ENCODE peak calls at places on chromosomes 6 and 20, in five cellular contexts. R is gastrocnemius medialis, L is small intestine, K is fibroblast of lung, S is SK-N-SH. V is an unnamed sample. For H3K9me3, the result is how much of the 10 kb centered on the place peaks cover.

GRCh38 chr6:4910060-4910746 is 93.6 kb downstream of the RPP40 start:
- DNase-seq in S (no peak), K (no peak), L (no peak), R (no peak), V (peak)

GRCh38 chr20:33450867-33451266 is 7.3 kb upstream of the SNTA1 start:
- DNase-seq in K (peak), R (no peak), L (no peak), S (no peak), V (no peak)

GRCh38 chr20:51463560-51463959 is 79.0 kb downstream of the NFATC2 start:
- DNase-seq in S (no peak), L (no peak), R (no peak), K (no peak), V (no peak)

GRCh38 chr20:41468994-41469600 is 102.5 kb upstream of the EMILIN3 start:
- DNase-seq in S (no peak), K (no peak), L (no peak), R (no peak), V (no peak)

GRCh38 chr6:27237089-27237723 is 10.3 kb upstream of the PRSS16 start:
- DNase-seq in L (no peak), R (no peak), S (no peak), K (peak), V (no peak)

GRCh38 chr20:38799248-38799647 is 6.2 kb upstream of the PPP1R16B start:
- DNase-seq in L (no peak), R (no peak), K (no peak), S (no peak), V (no peak)

GRCh38 chr6:6169141-6169540 is 151.3 kb downstream of the F13A1 start:
- DNase-seq in L (no peak), R (no peak), S (no peak), K (no peak), V (no peak)

GRCh38 chr6:44304282-44305199 is 8.6 kb downstream of the AARS2 start:
- DNase-seq in R (no peak), S (peak), K (peak), L (peak), V (no peak)

GRCh38 chr6:48695872-48696271 is 584.9 kb upstream of the PTCHD4 start:
- DNase-seq in K (no peak), R (no peak), L (no peak), S (no peak), V (no peak)

GRCh38 chr20:752263-752662 is 16.0 kb downstream of the SLC52A3 start:
- DNase-seq in R (no peak), L (no peak), K (no peak), S (no peak), V (no peak)

GRCh38 chr6:125544819-125545218 is 204.6 kb upstream of the HEY2 start:
- DNase-seq in K (no peak), S (no peak), L (no peak), R (no peak), V (no peak)

GRCh38 chr6:139247618-139248017 is 44.2 kb downstream of the TXLNB start:
- DNase-seq in S (no peak), R (no peak), K (no peak), L (no peak), V (no peak)

GRCh38 chr6:83252717-83253116 is 59.6 kb downstream of the RWDD2A start:
- DNase-seq in R (no peak), L (no peak), K (peak), S (no peak), V (no peak)

GRCh38 chr6:69231983-69232382 is 564.8 kb downstream of the LMBRD1 start:
- DNase-seq in K (no peak), S (peak), R (no peak), L (no peak), V (no peak)

GRCh38 chr6:84798257-84798656 is 33.9 kb upstream of the TBX18 start:
- DNase-seq in R (no peak), K (peak), S (no peak), L (no peak), V (no peak)

GRCh38 chr20:49519777-49520359 is 37.4 kb upstream of the KCNB1 start:
- DNase-seq in K (no peak), L (no peak), R (no peak), S (no peak), V (no peak)

GRCh38 chr6:112154711-112155110 is 67.3 kb downstream of the FAM229B start:
- DNase-seq in R (no peak), S (no peak), L (no peak), K (no peak), V (no peak)

GRCh38 chr6:24215068-24215467 is 89.1 kb downstream of the NRSN1 start:
- DNase-seq in L (no peak), R (no peak), S (no peak), K (no peak), V (no peak)

GRCh38 chr20:64084209-64085152 is at the start of gene LKAAEAR1:
- DNase-seq in R (no peak), L (no peak), K (no peak), S (no peak), V (no peak)

GRCh38 chr6:161301338-161301737 is 27.5 kb upstream of the AGPAT4 start:
- DNase-seq in L (no peak), R (no peak), S (no peak), K (peak), V (no peak)

GRCh38 chr20:31565699-31566331 is 39.3 kb upstream of the ID1 start:
- DNase-seq in S (no peak), R (no peak), L (peak), K (no peak), V (no peak)

GRCh38 chr6:26366504-26366903 is 1.5 kb downstream of the BTN3A2 start:
- DNase-seq in R (no peak), S (peak), L (peak), K (peak), V (no peak)

GRCh38 chr6:125597411-125598253 is 151.8 kb upstream of the HEY2 start:
- DNase-seq in S (no peak), K (no peak), R (no peak), L (no peak), V (no peak)

GRCh38 chr6:166950443-166950821 is 5.9 kb downstream of the RNASET2 start:
- DNase-seq in S (no peak), R (no peak), K (no peak), L (peak), V (no peak)

GRCh38 chr6:163419413-163420314 is 5.1 kb downstream of the QKI start:
- DNase-seq in R (no peak), S (no peak), K (peak), L (no peak), V (no peak)

GRCh38 chr20:10240655-10241054 is 22.0 kb downstream of the SNAP25 start:
- DNase-seq in R (no peak), S (no peak), L (no peak), K (no peak), V (no peak)

GRCh38 chr6:136633355-136633754 is 83.1 kb upstream of the MAP7 start:
- DNase-seq in R (no peak), K (no peak), L (no peak), S (no peak), V (no peak)

GRCh38 chr6:34462561-34462971 is 3.3 kb upstream of the PACSIN1 start:
- DNase-seq in L (peak), K (peak), R (no peak), S (peak), V (peak)
- H3K27ac ChIP-seq in L (no peak), K (no peak), R (no peak), S (no peak), V (no peak)

GRCh38 chr6:137892271-137892708 is 25.2 kb downstream of the TNFAIP3 start:
- DNase-seq in S (no peak), L (no peak), K (peak), R (no peak), V (no peak)
- H3K9me3 ChIP-seq in S (under half), L (under half), K (under half), R (under half), V (under half)

GRCh38 chr6:16625319-16626240 is 135.7 kb downstream of the ATXN1 start:
- DNase-seq in R (no peak), S (no peak), K (no peak), L (no peak), V (no peak)

GRCh38 chr6:16624631-16625299 is 136.5 kb downstream of the ATXN1 start:
- DNase-seq in K (no peak), S (no peak), R (no peak), L (no peak), V (no peak)

GRCh38 chr6:16622193-16622592 is 139.1 kb downstream of the ATXN1 start:
- DNase-seq in S (no peak), R (no peak), K (no peak), L (no peak), V (no peak)

GRCh38 chr6:16623029-16623653 is 138.1 kb downstream of the ATXN1 start:
- DNase-seq in S (no peak), L (no peak), K (peak), R (no peak), V (no peak)

GRCh38 chr6:16623733-16624132 is 137.5 kb downstream of the ATXN1 start:
- DNase-seq in L (no peak), S (no peak), K (no peak), R (no peak), V (no peak)
- H3K27ac ChIP-seq in L (no peak), S (no peak), K (no peak), R (no peak), V (no peak)

GRCh38 chr6:123223461-123223860 is 227.4 kb downstream of the CLVS2 start:
- DNase-seq in R (no peak), S (no peak), L (no peak), K (no peak), V (no peak)
- H3K9me3 ChIP-seq in R (under half), S (under half), L (under half), K (under half), V (under half)

GRCh38 chr6:30325873-30326445 is 768 bp upstream of the TRIM39 start:
- DNase-seq in S (no peak), L (no peak), K (no peak), R (no peak), V (no peak)

GRCh38 chr6:30325150-30325872 is 1.4 kb upstream of the TRIM39 start:
- DNase-seq in R (peak), L (peak), K (peak), S (peak), V (peak)

GRCh38 chr6:30321692-30322388 is 4.9 kb upstream of the TRIM39 start:
- DNase-seq in S (no peak), L (peak), R (no peak), K (peak), V (no peak)

GRCh38 chr6:30323806-30324205 is 2.9 kb upstream of the TRIM39 start:
- DNase-seq in S (no peak), K (no peak), L (no peak), R (no peak), V (no peak)

GRCh38 chr6:30322527-30323501 is 3.9 kb upstream of the TRIM39 start:
- DNase-seq in L (no peak), S (no peak), K (peak), R (no peak), V (no peak)
- H3K27ac ChIP-seq in L (no peak), S (no peak), K (peak), R (no peak), V (no peak)